ENCODE peak calls at places on chromosomes 2 and 18, in five cellular contexts. B, N, V, E and F are unnamed samples. For H3K36me3 and H3K79me2, the result is how much of the 10 kb centered on the place peaks cover.

GRCh38 chr2:53508667-53509066 is 258.9 kb upstream of the CHAC2 start:
- DNase-seq in B (no peak), N (no peak), V (peak), E (peak), F (no peak)

GRCh38 chr2:227884511-227884947 is 13.1 kb downstream of the DAW1 start:
- DNase-seq in B (peak), N (peak), V (peak), E (peak), F (peak)

GRCh38 chr2:109611467-109612095 is 2.2 kb downstream of the SEPTIN10 start:
- DNase-seq in B (peak), N (no peak), V (no peak), E (peak), F (no peak)

GRCh38 chr18:48871391-48872166 is 79.2 kb downstream of the SMAD7 start:
- DNase-seq in B (no peak), N (no peak), V (no peak), E (no peak), F (no peak)

GRCh38 chr2:223647258-223647952 is 45.2 kb upstream of the SCG2 start:
- DNase-seq in B (no peak), N (no peak), V (no peak), E (no peak), F (no peak)

GRCh38 chr2:237628482-237629187 is 1.2 kb downstream of the LRRFIP1 start:
- DNase-seq in B (no peak), N (no peak), V (no peak), E (no peak), F (no peak)

GRCh38 chr2:174597347-174598047 is at the start of gene WIPF1:
- DNase-seq in B (no peak), N (no peak), V (no peak), E (peak), F (peak)

GRCh38 chr2:96960956-96961350 is 25.4 kb downstream of the FAM178B start:
- DNase-seq in B (no peak), N (no peak), V (no peak), E (no peak), F (no peak)

GRCh38 chr2:75506131-75506697 is 54.5 kb downstream of the EVA1A start:
- DNase-seq in B (no peak), N (no peak), V (no peak), E (no peak), F (no peak)

GRCh38 chr18:47283476-47283875 is 32.0 kb upstream of the SKOR2 start:
- DNase-seq in B (peak), N (peak), V (peak), E (peak), F (no peak)

GRCh38 chr2:233437439-233437955 is 83.2 kb downstream of the DGKD start:
- DNase-seq in B (no peak), N (no peak), V (no peak), E (no peak), F (no peak)
- H3K36me3 ChIP-seq in B (under half), N (under half), V (under half), E (under half), F (half or more)

GRCh38 chr2:85236107-85236506 is 91.7 kb downstream of the TGOLN2 start:
- DNase-seq in B (no peak), N (no peak), V (no peak), E (no peak), F (no peak)

GRCh38 chr2:85240055-85240454 is 87.7 kb downstream of the TGOLN2 start:
- DNase-seq in B (no peak), N (no peak), V (no peak), E (no peak), F (no peak)

GRCh38 chr2:85237849-85238570 is 89.8 kb downstream of the TGOLN2 start:
- DNase-seq in B (no peak), N (no peak), V (peak), E (no peak), F (no peak)

GRCh38 chr2:85239102-85239501 is 88.7 kb downstream of the TGOLN2 start:
- DNase-seq in B (no peak), N (no peak), V (no peak), E (no peak), F (no peak)

GRCh38 chr2:85238607-85239006 is 89.2 kb downstream of the TGOLN2 start:
- DNase-seq in B (no peak), N (no peak), V (no peak), E (no peak), F (no peak)
- H3K79me2 ChIP-seq in B (under half), N (under half), V (under half), E (under half), F (under half)

DNA sequence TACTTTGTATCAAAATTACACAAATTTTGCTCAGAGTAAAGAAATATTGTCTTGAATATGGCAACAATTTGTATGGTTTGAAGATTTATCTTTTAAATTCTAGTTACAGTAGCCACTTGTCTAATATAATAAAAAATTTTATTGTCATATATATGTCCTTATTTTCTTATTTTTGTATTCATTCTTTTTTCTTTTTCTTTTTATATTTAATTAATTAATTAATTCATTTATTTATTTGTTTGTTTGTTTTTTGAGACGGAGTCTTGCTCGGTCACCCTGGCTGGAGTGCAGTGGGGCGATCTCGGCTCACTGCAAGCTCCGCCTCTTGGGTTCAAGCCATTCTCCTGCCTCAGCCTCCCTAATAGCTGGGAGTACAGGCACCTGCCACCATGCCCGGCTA is 3.7 kb upstream of the CDH19 start:
- DNase-seq in B (no peak), N (no peak), V (no peak), E (no peak), F (no peak)
- TF ChIP-seq EZH2 in B (no peak), N (no peak), V (no peak), E (no peak), F (no peak)

GRCh38 chr2:105361132-105361889 is 24.0 kb downstream of the C2orf49 start:
- DNase-seq in B (no peak), N (no peak), V (no peak), E (no peak), F (peak)

GRCh38 chr2:105364436-105365139 is 27.2 kb downstream of the C2orf49 start:
- DNase-seq in B (no peak), N (no peak), V (no peak), E (peak), F (no peak)

GRCh38 chr2:105363192-105363591 is 25.9 kb downstream of the C2orf49 start:
- DNase-seq in B (no peak), N (no peak), V (no peak), E (no peak), F (no peak)

GRCh38 chr2:105369009-105369408 is 29.8 kb downstream of the FHL2 start:
- DNase-seq in B (no peak), N (no peak), V (no peak), E (no peak), F (no peak)

GRCh38 chr2:105365176-105365575 is 27.8 kb downstream of the C2orf49 start:
- DNase-seq in B (no peak), N (no peak), V (no peak), E (no peak), F (no peak)
- H3K36me3 ChIP-seq in B (under half), N (under half), V (under half), E (under half), F (under half)

GRCh38 chr2:207111757-207112156 is 54.0 kb downstream of the KLF7 start:
- DNase-seq in B (no peak), N (no peak), V (no peak), E (no peak), F (no peak)

GRCh38 chr2:207110310-207110709 is 55.4 kb downstream of the KLF7 start:
- DNase-seq in B (no peak), N (no peak), V (no peak), E (no peak), F (no peak)

GRCh38 chr2:207110730-207111129 is 55.0 kb downstream of the KLF7 start:
- DNase-seq in B (no peak), N (no peak), V (no peak), E (no peak), F (no peak)

GRCh38 chr2:207108440-207108839 is 57.3 kb downstream of the KLF7 start:
- DNase-seq in B (no peak), N (no peak), V (no peak), E (no peak), F (no peak)

DNA sequence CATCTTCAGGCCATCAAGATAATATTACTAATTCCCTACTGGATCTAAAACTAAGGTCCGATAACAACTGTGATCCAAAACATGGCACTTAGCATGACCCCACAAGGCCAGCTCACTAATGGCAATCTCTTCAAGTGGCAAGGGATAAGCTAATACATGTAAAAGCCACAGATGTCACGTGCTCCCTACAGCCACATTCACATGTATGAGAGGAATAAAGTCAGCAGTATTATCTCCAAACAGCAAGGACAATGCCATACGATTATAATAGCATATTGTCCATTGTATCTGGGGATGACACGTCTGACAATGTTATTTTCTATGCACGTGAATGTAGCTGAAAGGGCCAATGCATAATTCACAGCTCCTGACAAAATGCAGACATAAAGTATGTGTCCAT is 56.0 kb downstream of the KLF7 start:
- DNase-seq in B (no peak), N (no peak), V (no peak), E (no peak), F (no peak)
- H3K79me2 ChIP-seq in B (under half), N (under half), V (under half), E (under half), F (under half)